ENCODE peak calls at places on chromosomes 4 and X, in four cellular contexts. H is transverse colon, C is Peyer's patch, F is H9. D is an unnamed sample.

GRCh38 chrX:39693298-39693697 is 404.5 kb downstream of the BCOR start:
- DNase-seq in H (no peak), C (no peak), F (no peak), D (no peak)

GRCh38 chrX:69113723-69114122 is 51.5 kb downstream of the PJA1 start:
- DNase-seq in H (no peak), C (no peak), F (no peak), D (no peak)

GRCh38 chr4:155523358-155523757 is 143.3 kb upstream of the GUCY1A1 start:
- DNase-seq in H (no peak), C (no peak), F (no peak), D (no peak)

GRCh38 chr4:85952982-85953650 is 406.7 kb downstream of the MAPK10 start:
- DNase-seq in H (no peak), C (no peak), F (no peak), D (no peak)

GRCh38 chrX:132671229-132671641 is 182.4 kb upstream of the MBNL3 start:
- DNase-seq in H (no peak), C (no peak), F (peak; percentile 43), D (no peak)

GRCh38 chr4:7649741-7650531 is 215.2 kb upstream of the PSAPL1 start:
- DNase-seq in H (peak; percentile 24), C (peak; percentile 19), F (no peak), D (no peak)

GRCh38 chr4:36285784-36286480 is 4.5 kb downstream of the DTHD1 start:
- DNase-seq in H (peak; percentile 9), C (peak; percentile 35), F (no peak), D (peak; percentile 27)

GRCh38 chr4:142656178-142656577 is 189.9 kb downstream of the INPP4B start:
- DNase-seq in H (no peak), C (no peak), F (no peak), D (no peak)

GRCh38 chr4:110735691-110736090 is 112.8 kb upstream of the PITX2 start:
- DNase-seq in H (no peak), C (no peak), F (no peak), D (no peak)

GRCh38 chr4:53778122-53778521 is 186.8 kb upstream of the LNX1 start:
- DNase-seq in H (no peak), C (no peak), F (no peak), D (no peak)

GRCh38 chr4:74423101-74423500 is 21.8 kb upstream of the AREG start:
- DNase-seq in H (no peak), C (no peak), F (no peak), D (no peak)

GRCh38 chrX:137695405-137695804 is 129.5 kb downstream of the ZIC3 start:
- DNase-seq in H (no peak), C (no peak), F (no peak), D (no peak)

GRCh38 chr4:54276633-54277426 is 47.7 kb downstream of the PDGFRA start:
- DNase-seq in H (no peak), C (no peak), F (peak; percentile 49), D (no peak)

GRCh38 chr4:38781854-38782261 is 932 bp downstream of the TLR10 start:
- DNase-seq in H (no peak), C (peak; percentile 61), F (no peak), D (no peak)

GRCh38 chr4:8702516-8703400 is 110.2 kb downstream of the CPZ start:
- DNase-seq in H (no peak), C (no peak), F (peak; percentile 24), D (no peak)

GRCh38 chrX:327660-328126 is 9.1 kb upstream of the GTPBP6 start:
- DNase-seq in H (no peak), C (no peak), F (no peak), D (no peak)
- H3K9me3 ChIP-seq in H (no peaks in the 10 kb centered on the region), C (no peaks in the 10 kb centered on the region), F (no peaks in the 10 kb centered on the region), D (no peaks in the 10 kb centered on the region)

GRCh38 chrX:794311-794710 is 163.7 kb downstream of the SHOX start:
- DNase-seq in H (no peak), C (no peak), F (no peak), D (no peak)
- H3K27me3 ChIP-seq in H (peaks cover 14% of the 10 kb centered on the region), C (no peaks in the 10 kb centered on the region), F (no peaks in the 10 kb centered on the region), D (no peaks in the 10 kb centered on the region)

DNA sequence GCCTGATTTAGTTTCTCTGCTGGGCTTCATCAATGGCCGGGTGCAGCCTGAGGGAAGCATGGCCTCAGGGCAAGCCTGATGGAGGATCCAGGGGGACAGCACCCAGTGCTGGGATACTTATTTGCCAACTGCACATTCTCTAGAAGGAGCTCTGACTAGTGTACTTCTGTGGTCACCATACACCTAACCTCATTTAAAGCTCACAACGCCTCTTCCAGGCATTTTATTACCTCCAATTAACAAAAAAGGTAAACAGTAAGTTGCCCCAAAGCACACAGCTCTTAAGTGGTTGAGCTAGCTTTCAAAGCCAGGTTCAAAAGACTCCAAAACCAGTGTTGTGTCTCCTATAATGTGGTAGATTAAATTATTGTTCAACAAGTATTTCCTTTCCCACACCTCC is 26.8 kb upstream of the ATXN3L start:
- DNase-seq in H (no peak), C (no peak), F (no peak), D (no peak)
- TF ChIP-seq CTCF in H (no peak), C (no peak), F (no peak), D (no peak)

GRCh38 chr4:627347-627746 is 2.0 kb downstream of the PDE6B start:
- DNase-seq in H (no peak), C (no peak), F (peak; percentile 17), D (no peak)

GRCh38 chr4:628821-629635 is 3.7 kb downstream of the PDE6B start:
- DNase-seq in H (no peak), C (no peak), F (peak; percentile 20), D (no peak)

GRCh38 chr4:627751-628150 is 2.4 kb downstream of the PDE6B start:
- DNase-seq in H (no peak), C (no peak), F (peak; percentile 8), D (no peak)

GRCh38 chr4:629636-629915 is 4.2 kb downstream of the PDE6B start:
- DNase-seq in H (no peak), C (no peak), F (peak; percentile 21), D (no peak)

GRCh38 chr4:628346-628745 is 3.0 kb downstream of the PDE6B start:
- DNase-seq in H (no peak), C (no peak), F (peak; percentile 19), D (no peak)
- H3K9me3 ChIP-seq in H (no peaks in the 10 kb centered on the region), C (no peaks in the 10 kb centered on the region), F (no peaks in the 10 kb centered on the region), D (no peaks in the 10 kb centered on the region)

GRCh38 chr4:163467371-163467770 is 6.2 kb downstream of the TKTL2 start:
- DNase-seq in H (no peak), C (no peak), F (no peak), D (no peak)

DNA sequence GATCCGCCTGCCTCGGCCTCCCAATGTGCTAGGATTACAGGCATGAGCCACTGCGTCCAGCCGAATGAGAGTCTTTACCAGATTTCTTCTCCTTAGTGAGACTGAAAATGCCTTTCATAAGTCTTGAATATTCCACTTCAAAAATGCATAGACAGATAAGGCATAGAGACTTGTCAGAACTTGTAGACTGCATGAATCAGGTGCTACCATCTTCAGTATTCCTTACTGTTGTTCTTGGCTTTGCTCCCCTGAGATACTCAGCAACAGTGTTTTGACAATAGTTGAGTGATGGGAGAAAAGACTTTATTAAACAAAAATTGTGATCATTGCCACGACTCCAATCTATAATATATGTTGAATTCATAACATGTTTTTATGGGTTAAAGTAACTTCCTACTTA is 11.0 kb downstream of the TKTL2 start:
- DNase-seq in H (no peak), C (no peak), F (no peak), D (no peak)
- H3K27me3 ChIP-seq in H (no peaks in the 10 kb centered on the region), C (no peaks in the 10 kb centered on the region), F (no peaks in the 10 kb centered on the region), D (no peaks in the 10 kb centered on the region)

GRCh38 chr4:5708829-5709680 is 696 bp upstream of the EVC2 start:
- DNase-seq in H (no peak), C (no peak), F (peak; percentile 41), D (no peak)

GRCh38 chr4:5710962-5711478 is at the start of gene EVC:
- DNase-seq in H (peak; percentile 63), C (peak; percentile 24), F (peak; percentile 82), D (peak; percentile 68)

GRCh38 chr4:5708171-5708828 is at the start of gene EVC2:
- DNase-seq in H (peak; percentile 58), C (peak; percentile 34), F (peak; percentile 65), D (peak; percentile 55)

GRCh38 chr4:5711479-5712184 is 631 bp downstream of the EVC start:
- DNase-seq in H (no peak), C (no peak), F (peak; percentile 57), D (no peak)

GRCh38 chr4:5710065-5710961 is 688 bp upstream of the EVC start:
- DNase-seq in H (no peak), C (no peak), F (no peak), D (no peak)
- TF ChIP-seq CTCF in H (peak; percentile 44), C (peak; percentile 3), F (peak; percentile 60), D (no peak)

GRCh38 chr4:646460-646859 is 21.1 kb downstream of the PDE6B start:
- DNase-seq in H (no peak), C (no peak), F (no peak), D (no peak)
- H3K9me3 ChIP-seq in H (no peaks in the 10 kb centered on the region), C (no peaks in the 10 kb centered on the region), F (no peaks in the 10 kb centered on the region), D (no peaks in the 10 kb centered on the region)

GRCh38 chr4:146155152-146155724 is 20.3 kb upstream of the LSM6 start:
- DNase-seq in H (no peak), C (no peak), F (no peak), D (no peak)

GRCh38 chr4:146159384-146160058 is 16.0 kb upstream of the LSM6 start:
- DNase-seq in H (no peak), C (no peak), F (no peak), D (no peak)

GRCh38 chr4:146161243-146161642 is 14.3 kb upstream of the LSM6 start:
- DNase-seq in H (no peak), C (no peak), F (no peak), D (no peak)

GRCh38 chr4:146153964-146154536 is 21.5 kb upstream of the LSM6 start:
- DNase-seq in H (no peak), C (no peak), F (no peak), D (no peak)

DNA sequence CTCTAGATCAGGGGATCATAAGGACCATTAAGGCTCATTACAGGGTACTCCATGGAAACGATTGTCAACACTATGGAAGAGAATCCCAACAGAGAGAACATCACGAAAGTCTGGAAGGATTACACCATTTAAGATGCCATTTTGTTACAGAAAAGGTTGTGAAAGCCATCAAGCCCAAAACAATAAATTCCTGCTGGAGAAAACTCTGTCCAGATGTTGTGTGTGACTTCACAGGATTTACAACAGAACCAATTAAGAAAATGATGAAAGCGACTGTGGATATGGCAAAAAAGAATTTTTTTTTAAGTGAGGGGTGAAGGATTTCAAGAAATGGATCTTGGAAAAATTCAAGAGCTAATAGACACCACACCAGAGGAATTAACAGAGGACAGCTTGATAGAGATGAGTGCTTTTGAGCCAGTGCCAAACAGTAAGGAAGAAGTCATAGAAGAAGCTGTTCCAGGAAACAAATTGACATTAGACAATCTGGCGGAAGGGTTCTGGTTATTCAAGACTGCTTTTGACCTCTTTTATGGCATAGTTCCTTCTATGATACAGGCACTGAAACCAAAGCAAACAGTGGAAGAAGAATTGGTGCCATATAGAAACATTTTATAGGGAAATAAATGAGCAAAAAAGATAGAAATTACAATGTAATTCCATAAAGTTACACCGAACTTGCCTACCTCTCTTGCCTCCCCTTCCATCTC is 17.3 kb upstream of the LSM6 start:
- DNase-seq in H (no peak), C (no peak), F (no peak), D (no peak)
- H3K27me3 ChIP-seq in H (no peaks in the 10 kb centered on the region), C (no peaks in the 10 kb centered on the region), F (no peaks in the 10 kb centered on the region), D (no peaks in the 10 kb centered on the region)

DNA sequence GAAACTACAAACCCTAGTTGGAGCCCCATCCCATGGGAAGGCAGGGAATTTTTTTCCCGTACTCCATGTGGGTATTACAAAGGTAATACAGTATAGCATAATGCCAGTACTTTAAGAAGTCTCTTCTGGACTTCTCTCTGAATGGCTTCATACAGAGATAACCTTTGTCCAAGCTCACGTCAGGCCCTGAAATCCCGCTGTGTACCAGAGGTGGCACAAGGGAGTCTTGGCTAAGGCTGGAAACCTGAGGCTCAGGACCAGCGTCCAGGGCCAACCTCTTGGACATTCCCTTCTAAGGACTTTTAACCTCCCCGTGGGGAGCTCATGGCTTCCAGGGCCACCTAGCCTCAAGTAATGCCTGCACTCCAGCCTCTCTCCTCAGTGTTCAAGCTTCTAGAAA is 338.9 kb upstream of the FAM241A start:
- DNase-seq in H (no peak), C (no peak), F (peak; percentile 64), D (no peak)
- TF ChIP-seq CTCF in H (no peak), C (peak; percentile 27), F (peak; percentile 51), D (no peak)